ENCODE peak calls at places on chromosomes 12 and 14, in eight cellular contexts. Y, L, K, R, O, F, E and P are unnamed samples.

GRCh38 chr12:15880721-15881120 is 1.5 kb upstream of the STRAP start:
- DNase-seq in Y (no peak), L (no peak), K (no peak), R (no peak), O (peak), F (no peak), E (no peak), P (no peak)

GRCh38 chr14:80653951-80654350 is 287.6 kb downstream of the CEP128 start:
- DNase-seq in Y (no peak), L (peak), K (no peak), R (peak), O (no peak), F (no peak), E (no peak), P (no peak)

GRCh38 chr12:55930771-55931316 is at the start of gene DGKA:
- DNase-seq in Y (peak), L (peak), K (no peak), R (peak), O (peak), F (no peak), E (peak), P (peak)

GRCh38 chr14:26597136-26598080 is at the start of gene NOVA1:
- DNase-seq in Y (peak), L (no peak), K (peak), R (no peak), O (no peak), F (peak), E (no peak), P (no peak)

GRCh38 chr12:76219806-76220205 is 128.4 kb downstream of the BBS10 start:
- DNase-seq in Y (no peak), L (peak), K (no peak), R (peak), O (no peak), F (no peak), E (no peak), P (no peak)

GRCh38 chr12:95074766-95075165 is 1.3 kb upstream of the NR2C1 start:
- DNase-seq in Y (no peak), L (no peak), K (no peak), R (no peak), O (no peak), F (no peak), E (no peak), P (no peak)

GRCh38 chr14:94392510-94392935 is 4.1 kb upstream of the SERPINA1 start:
- DNase-seq in Y (no peak), L (peak), K (no peak), R (peak), O (no peak), F (no peak), E (peak), P (peak)

GRCh38 chr12:95608252-95609033 is 57.2 kb upstream of the USP44 start:
- DNase-seq in Y (no peak), L (peak), K (peak), R (peak), O (peak), F (no peak), E (no peak), P (no peak)

GRCh38 chr14:64467131-64467530 is 1.8 kb downstream of the AKAP5 start:
- DNase-seq in Y (no peak), L (no peak), K (no peak), R (no peak), O (no peak), F (no peak), E (no peak), P (peak)

GRCh38 chr12:47216150-47216677 is 136.5 kb upstream of the AMIGO2 start:
- DNase-seq in Y (no peak), L (no peak), K (no peak), R (no peak), O (no peak), F (no peak), E (peak), P (peak)

GRCh38 chr14:35631071-35631805 is 97.3 kb downstream of the INSM2 start:
- DNase-seq in Y (no peak), L (no peak), K (no peak), R (no peak), O (no peak), F (no peak), E (no peak), P (no peak)

GRCh38 chr12:12024958-12025682 is 45.6 kb upstream of the BCL2L14 start:
- DNase-seq in Y (no peak), L (no peak), K (no peak), R (no peak), O (peak), F (no peak), E (peak), P (no peak)

GRCh38 chr12:122793685-122794106 is 19.3 kb downstream of the CCDC62 start:
- DNase-seq in Y (no peak), L (peak), K (no peak), R (peak), O (peak), F (no peak), E (no peak), P (peak)

GRCh38 chr12:121793836-121794531 is 496 bp upstream of the RHOF start:
- DNase-seq in Y (peak), L (peak), K (peak), R (peak), O (peak), F (no peak), E (peak), P (peak)

GRCh38 chr12:126704609-126705008 is 1562.4 kb upstream of the TMEM132C start:
- DNase-seq in Y (no peak), L (no peak), K (no peak), R (no peak), O (no peak), F (no peak), E (no peak), P (no peak)

GRCh38 chr14:52906141-52906601 is 44.7 kb downstream of the FERMT2 start:
- DNase-seq in Y (no peak), L (peak), K (no peak), R (peak), O (no peak), F (no peak), E (no peak), P (no peak)

GRCh38 chr12:108595711-108596647 is 1.9 kb downstream of the TMEM119 start:
- DNase-seq in Y (no peak), L (no peak), K (no peak), R (no peak), O (no peak), F (no peak), E (no peak), P (no peak)